ENCODE peak calls at places on chromosomes 13 and 19, in ten cellular contexts. U is K562, E is H1, O is HCT116, I is stomach, R is esophagus muscularis mucosa, F is spleen, H is sigmoid colon, W is breast epithelium, D is transverse colon. V is an unnamed sample.

GRCh38 chr19:14375582-14376291 is 5.5 kb upstream of the ADGRE5 start:
- DNase-seq in W (no peak), U (no peak), R (no peak), O (no peak), H (peak; percentile 83), E (no peak), F (peak; percentile 84), I (no peak), D (no peak), V (no peak)

GRCh38 chr19:29812080-29812880 is 489 bp downstream of the CCNE1 start:
- DNase-seq in U (peak; percentile 28), W (no peak), E (no peak), I (peak; percentile 27), H (no peak), O (no peak), D (peak; percentile 43), R (no peak), F (peak; percentile 89), V (no peak)

GRCh38 chr19:51407631-51408131 is 9.8 kb downstream of the SIGLEC10 start:
- DNase-seq in F (peak; percentile 51), E (no peak), O (peak; percentile 46), D (peak; percentile 37), W (no peak), H (no peak), I (peak; percentile 40), U (peak; percentile 84), R (no peak), V (no peak)

GRCh38 chr13:86464193-86464592 is 665.0 kb upstream of the SLITRK6 start:
- DNase-seq in H (no peak), D (no peak), I (no peak), F (no peak), O (no peak), U (no peak), R (no peak), E (no peak), W (no peak), V (no peak)

GRCh38 chr19:41774515-41774980 is 19.2 kb downstream of the CEACAM6 start:
- DNase-seq in D (peak; percentile 84), I (peak; percentile 59), U (no peak), O (peak; percentile 88), H (no peak), F (no peak), R (no peak), E (no peak), W (no peak), V (no peak)

GRCh38 chr13:99464441-99464949 is 36.8 kb upstream of the TM9SF2 start:
- DNase-seq in D (no peak), W (no peak), U (no peak), H (no peak), E (no peak), R (no peak), F (no peak), I (no peak), O (no peak), V (no peak)

GRCh38 chr19:5287066-5287465 is 53.5 kb downstream of the PTPRS start:
- DNase-seq in O (no peak), E (no peak), U (no peak), W (no peak), R (no peak), I (no peak), F (no peak), H (no peak), D (no peak), V (no peak)

GRCh38 chr19:58498316-58499020 is 13.3 kb downstream of the SLC27A5 start:
- DNase-seq in F (peak; percentile 80), D (no peak), I (no peak), U (no peak), W (no peak), H (no peak), E (no peak), R (no peak), O (no peak), V (no peak)

GRCh38 chr13:30457306-30457891 is 8.3 kb downstream of the HMGB1 start:
- DNase-seq in R (no peak), H (no peak), O (no peak), F (no peak), I (no peak), U (no peak), E (no peak), W (no peak), D (no peak), V (no peak)

GRCh38 chr19:40530091-40530901 is 46.4 kb upstream of the SHKBP1 start:
- DNase-seq in H (no peak), U (peak; percentile 91), W (no peak), E (no peak), I (no peak), F (no peak), D (no peak), O (no peak), R (no peak), V (no peak)

GRCh38 chr19:3474015-3474414 is 6.3 kb downstream of the SMIM24 start:
- DNase-seq in H (no peak), U (no peak), F (no peak), R (no peak), E (no peak), D (peak; percentile 54), W (no peak), O (no peak), I (peak; percentile 72), V (no peak)

GRCh38 chr13:97700306-97700848 is 253.1 kb upstream of the IPO5 start:
- DNase-seq in D (no peak), U (no peak), R (no peak), H (no peak), O (no peak), W (no peak), E (no peak), I (no peak), F (no peak), V (no peak)

GRCh38 chr19:48992571-48993174 is 436 bp downstream of the GYS1 start:
- DNase-seq in O (no peak), H (peak; percentile 81), D (no peak), R (no peak), E (no peak), F (no peak), W (no peak), U (no peak), I (no peak), V (no peak)

GRCh38 chr19:48991011-48991609 is 2.0 kb downstream of the GYS1 start:
- DNase-seq in U (no peak), H (peak; percentile 67), D (no peak), E (no peak), I (no peak), W (no peak), R (no peak), F (no peak), O (no peak), V (no peak)

GRCh38 chr19:48990400-48990799 is 2.7 kb downstream of the GYS1 start:
- DNase-seq in E (no peak), D (no peak), F (no peak), R (no peak), U (no peak), I (no peak), W (no peak), H (no peak), O (no peak), V (no peak)

GRCh38 chr19:48993175-48994034 is at the start of the genes GYS1 and RUVBL2:
- DNase-seq in I (peak; percentile 100), U (peak; percentile 99), O (peak; percentile 99), E (peak; percentile 97), W (peak; percentile 99), D (peak; percentile 99), F (peak; percentile 100), H (peak; percentile 100), R (peak; percentile 100), V (peak; percentile 98)

GRCh38 chr19:48991823-48992570 is 1.1 kb downstream of the GYS1 start:
- DNase-seq in U (peak; percentile 56), O (no peak), E (no peak), R (no peak), F (peak; percentile 81), D (peak; percentile 70), W (no peak), I (peak; percentile 65), H (peak; percentile 88), V (peak; percentile 47)
- TF ChIP-seq POLR2A in U (no peak), O (no peak), E (no peak), R (no peak), F (no peak), D (peak; percentile 52), W (no peak), I (no peak), H (peak; percentile 29), V (no peak)

DNA sequence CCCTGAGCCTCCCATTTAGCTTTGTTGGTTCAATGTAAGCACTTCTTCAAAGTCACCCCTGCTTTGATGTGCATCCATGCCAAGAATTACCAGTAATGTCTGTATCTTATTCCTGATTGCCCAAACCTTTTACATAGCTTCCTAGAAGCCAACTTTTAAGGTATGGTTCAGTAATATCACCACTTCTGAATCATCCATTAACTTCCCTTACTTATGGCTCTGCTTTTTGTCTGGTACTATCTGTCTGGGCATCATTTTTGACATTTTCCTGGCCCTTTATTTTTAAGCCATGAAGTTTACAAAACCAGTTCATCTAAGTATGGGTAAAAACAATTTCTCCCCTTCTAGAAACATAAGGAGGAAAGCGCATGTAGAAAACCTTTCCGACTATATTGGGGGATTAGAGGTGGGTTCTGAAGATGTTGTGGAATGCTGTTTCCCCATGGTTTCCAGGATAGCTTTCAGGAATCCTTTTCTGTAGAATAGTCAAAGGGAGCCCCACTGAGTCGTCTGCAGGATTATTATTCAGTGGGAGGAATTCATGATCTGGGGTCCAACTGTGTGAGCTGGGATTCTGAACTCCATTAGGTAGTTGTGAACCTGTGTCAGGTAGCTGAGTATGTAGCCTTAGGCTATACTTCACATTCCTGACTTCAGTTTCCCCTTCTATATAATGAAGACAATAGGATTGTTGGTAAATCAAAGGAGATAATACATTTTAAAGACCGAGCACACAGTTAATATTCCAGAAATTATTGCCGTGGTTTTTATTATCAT is 163.8 kb downstream of the SUCLA2 start:
- DNase-seq in D (no peak), E (no peak), H (no peak), U (no peak), I (no peak), F (no peak), W (no peak), R (peak; percentile 42), O (no peak), V (no peak)
- TF ChIP-seq POLR2AphosphoS5 in D (no peak), E (no peak), H (no peak), U (no peak), I (no peak), F (no peak), W (no peak), R (no peak), O (no peak), V (no peak)

GRCh38 chr19:48835734-48836088 is 580 bp downstream of the HSD17B14 start:
- DNase-seq in I (peak; percentile 98), U (peak; percentile 87), O (peak; percentile 76), F (peak; percentile 96), R (peak; percentile 99), E (peak; percentile 78), D (peak; percentile 96), H (peak; percentile 98), W (peak; percentile 95), V (peak; percentile 87)
- TF ChIP-seq POLR2A in I (no peak), U (no peak), O (no peak), F (no peak), R (no peak), E (peak; percentile 67), D (peak; percentile 28), H (peak; percentile 42), W (no peak), V (no peak)

GRCh38 chr19:47231215-47232054 is 436 bp upstream of the BBC3 start:
- DNase-seq in I (peak; percentile 93), W (peak; percentile 85), F (peak; percentile 98), R (peak; percentile 93), D (peak; percentile 94), H (peak; percentile 95), O (no peak), E (no peak), U (peak; percentile 90), V (peak; percentile 76)
- TF ChIP-seq POLR2AphosphoS5 in I (peak; percentile 21), W (peak; percentile 14), F (peak; percentile 66), R (peak; percentile 56), D (peak; percentile 83), H (peak; percentile 72), O (no peak), E (no peak), U (no peak), V (peak; percentile 71)